ENCODE peak calls at places on chromosome 11, in seven cellular contexts. C is tibial artery, A is nephron progenitor cell, L is heart left ventricle, E is RWPE1, W is cardiac fibroblast, B is globus pallidus. S is an unnamed sample.

GRCh38 chr11:87659807-87660206 is 515.4 kb downstream of the RAB38 start:
- DNase-seq in C (no peak), A (no peak), L (no peak), E (no peak), W (no peak), B (no peak), S (no peak)

GRCh38 chr11:69159153-69159850 is 3.6 kb downstream of the SMIM38 start:
- DNase-seq in C (no peak), A (no peak), L (no peak), E (no peak), W (no peak), B (no peak), S (no peak)

GRCh38 chr11:78417888-78418583 is 416 bp upstream of the GAB2 start:
- DNase-seq in C (peak), A (peak), L (peak), E (peak), W (peak), B (peak), S (peak)

GRCh38 chr11:131874070-131874469 is 503.7 kb downstream of the NTM start:
- DNase-seq in C (no peak), A (no peak), L (no peak), E (no peak), W (no peak), B (no peak), S (no peak)

GRCh38 chr11:124859171-124859570 is 6.1 kb upstream of the ROBO3 start:
- DNase-seq in C (no peak), A (no peak), L (no peak), E (no peak), W (no peak), B (no peak), S (no peak)

GRCh38 chr11:15558513-15559181 is 443.9 kb downstream of the INSC start:
- DNase-seq in C (no peak), A (no peak), L (no peak), E (no peak), W (no peak), B (no peak), S (no peak)

GRCh38 chr11:46711288-46711687 is 7.7 kb upstream of the F2 start:
- DNase-seq in C (peak), A (no peak), L (no peak), E (no peak), W (peak), B (no peak), S (no peak)

GRCh38 chr11:129546266-129546665 is 170.6 kb downstream of the BARX2 start:
- DNase-seq in C (no peak), A (no peak), L (no peak), E (no peak), W (no peak), B (no peak), S (no peak)

GRCh38 chr11:102047305-102047924 is at the start of gene CFAP300:
- DNase-seq in C (peak), A (peak), L (peak), E (peak), W (peak), B (peak), S (peak)

GRCh38 chr11:76077575-76078150 is 128.6 kb downstream of the WNT11 start:
- DNase-seq in C (no peak), A (no peak), L (no peak), E (no peak), W (peak), B (peak), S (no peak)

GRCh38 chr11:24773326-24773725 is 276.5 kb downstream of the LUZP2 start:
- DNase-seq in C (no peak), A (no peak), L (no peak), E (no peak), W (no peak), B (no peak), S (no peak)

GRCh38 chr11:102148059-102148458 is 37.8 kb downstream of the YAP1 start:
- DNase-seq in C (no peak), A (no peak), L (no peak), E (no peak), W (no peak), B (no peak), S (no peak)

GRCh38 chr11:106302416-106302815 is 225.0 kb downstream of the AASDHPPT start:
- DNase-seq in C (no peak), A (no peak), L (no peak), E (no peak), W (no peak), B (no peak), S (no peak)